ENCODE peak calls at places on chromosomes 13 and 19, in ten cellular contexts. R, T, L, H, O, Q, Y, X, G and I are unnamed samples.

GRCh38 chr19:20664917-20665781 is 3.8 kb upstream of the ZNF626 start:
- DNase-seq in Q (no peak), O (no peak), X (no peak), H (no peak), R (no peak), L (peak; percentile 49), G (no peak), Y (no peak), T (no peak), I (no peak)

GRCh38 chr19:9673912-9674668 is 810 bp downstream of the ZNF562 start:
- DNase-seq in O (peak; percentile 9), G (peak; percentile 1), T (peak; percentile 5), Y (no peak), Q (peak; percentile 27), H (no peak), X (no peak), R (no peak), L (no peak), I (no peak)

GRCh38 chr19:46880440-46880839 is 19.6 kb downstream of the ARHGAP35 start:
- DNase-seq in T (no peak), G (no peak), Y (no peak), L (no peak), Q (no peak), H (no peak), O (no peak), X (no peak), R (no peak), I (no peak)

GRCh38 chr13:52650731-52651130 is 1.9 kb upstream of the SUGT1 start:
- DNase-seq in L (no peak), H (no peak), O (no peak), T (no peak), G (no peak), Q (no peak), Y (no peak), R (no peak), X (no peak), I (no peak)

GRCh38 chr13:23656637-23657036 is 86.4 kb downstream of the TNFRSF19 start:
- DNase-seq in Y (no peak), T (no peak), G (no peak), O (peak; percentile 75), R (peak; percentile 84), L (no peak), X (no peak), Q (no peak), H (no peak), I (no peak)

GRCh38 chr19:6062274-6062673 is 48.0 kb downstream of the RFX2 start:
- DNase-seq in H (no peak), G (no peak), L (peak; percentile 50), Q (no peak), R (no peak), O (peak; percentile 89), X (no peak), T (no peak), Y (no peak), I (peak; percentile 28)

GRCh38 chr13:27300941-27301586 is 30.4 kb downstream of the RASL11A start:
- DNase-seq in O (no peak), T (no peak), H (no peak), X (no peak), Q (no peak), Y (no peak), L (no peak), G (no peak), R (no peak), I (no peak)

GRCh38 chr19:8567522-8568172 is 9.6 kb downstream of the MYO1F start:
- DNase-seq in Y (no peak), R (no peak), G (no peak), O (peak; percentile 72), Q (no peak), L (no peak), T (no peak), H (no peak), X (no peak), I (no peak)

GRCh38 chr19:33332248-33332647 is 29.9 kb upstream of the CEBPA start:
- DNase-seq in L (no peak), H (no peak), Y (peak; percentile 19), R (no peak), Q (no peak), T (no peak), X (no peak), O (peak; percentile 89), G (no peak), I (no peak)

GRCh38 chr13:26370495-26370990 is 116.6 kb downstream of the CDK8 start:
- DNase-seq in Q (no peak), O (no peak), L (no peak), T (no peak), R (peak; percentile 8), G (no peak), H (no peak), Y (no peak), X (no peak), I (no peak)

GRCh38 chr13:59318320-59318930 is 845.3 kb downstream of the DIAPH3 start:
- DNase-seq in L (peak; percentile 54), Y (peak; percentile 71), O (peak; percentile 72), T (peak; percentile 65), R (peak; percentile 16), H (peak; percentile 88), Q (peak; percentile 42), G (peak; percentile 39), X (peak; percentile 18), I (peak; percentile 75)

GRCh38 chr13:36848228-36848982 is 29.4 kb downstream of the RFXAP start:
- DNase-seq in L (no peak), R (no peak), H (no peak), Y (no peak), Q (peak; percentile 6), T (no peak), O (peak; percentile 23), G (no peak), X (no peak), I (no peak)

GRCh38 chr13:21402586-21403307 is 56.4 kb downstream of the ZDHHC20 start:
- DNase-seq in Y (no peak), H (no peak), X (no peak), R (no peak), G (no peak), Q (peak; percentile 14), L (no peak), O (no peak), T (no peak), I (no peak)

GRCh38 chr13:100630564-100630963 is 42.0 kb upstream of the GGACT start:
- DNase-seq in T (peak; percentile 8), G (no peak), L (no peak), X (no peak), R (no peak), Q (no peak), Y (no peak), O (no peak), H (peak; percentile 19), I (no peak)

GRCh38 chr19:37342753-37343152 is 28.1 kb upstream of the ZNF527 start:
- DNase-seq in H (no peak), L (no peak), G (no peak), T (no peak), Q (no peak), X (no peak), Y (no peak), O (no peak), R (no peak), I (no peak)

GRCh38 chr13:26881154-26881553 is 120.6 kb upstream of the GPR12 start:
- DNase-seq in L (no peak), T (no peak), X (no peak), O (no peak), R (peak; percentile 3), G (no peak), Q (no peak), Y (no peak), H (no peak), I (no peak)

GRCh38 chr19:51779703-51780102 is 15.3 kb upstream of the FPR3 start:
- DNase-seq in Y (no peak), R (no peak), G (no peak), L (no peak), T (no peak), X (no peak), Q (no peak), H (no peak), O (no peak), I (no peak)

DNA sequence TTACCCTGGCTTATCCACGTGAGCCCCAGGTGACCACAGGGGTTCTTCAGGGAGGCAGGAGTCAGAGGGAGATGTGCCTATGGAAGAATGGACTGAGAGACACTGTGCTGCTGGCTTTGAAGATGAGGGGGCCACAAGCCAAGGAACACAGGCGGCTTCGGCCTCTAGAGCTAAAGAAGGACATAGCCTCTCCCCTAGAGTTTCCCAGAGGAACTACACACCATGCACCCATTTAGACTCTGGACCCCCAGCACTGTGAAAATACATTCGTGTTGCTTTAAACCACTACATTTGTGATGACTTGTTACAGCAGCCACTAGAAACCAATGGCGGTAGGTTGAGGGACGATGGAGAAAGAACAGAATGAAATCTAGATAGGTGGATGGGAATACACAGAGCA is 13.7 kb upstream of the ATF5 start:
- DNase-seq in T (no peak), R (no peak), Y (no peak), O (no peak), L (no peak), Q (no peak), X (no peak), H (no peak), G (no peak), I (no peak)
- TF ChIP-seq CTCF in T (no peak), R (no peak), Y (no peak), O (no peak), L (no peak), Q (no peak), X (no peak), H (no peak), G (peak; percentile 34), I (no peak)

GRCh38 chr13:80337706-80338105 is 3.2 kb downstream of the SPRY2 start:
- DNase-seq in X (no peak), O (no peak), R (no peak), Y (no peak), G (no peak), L (no peak), H (no peak), Q (no peak), T (no peak), I (no peak)
- TF ChIP-seq CTCF in X (no peak), O (no peak), R (no peak), Y (no peak), G (no peak), L (no peak), H (no peak), Q (no peak), T (no peak), I (no peak)

GRCh38 chr19:12247644-12248222 is 47.0 kb downstream of the ZNF44 start:
- DNase-seq in R (no peak), L (no peak), Y (no peak), Q (no peak), H (no peak), X (no peak), T (no peak), G (no peak), O (no peak), I (no peak)

DNA sequence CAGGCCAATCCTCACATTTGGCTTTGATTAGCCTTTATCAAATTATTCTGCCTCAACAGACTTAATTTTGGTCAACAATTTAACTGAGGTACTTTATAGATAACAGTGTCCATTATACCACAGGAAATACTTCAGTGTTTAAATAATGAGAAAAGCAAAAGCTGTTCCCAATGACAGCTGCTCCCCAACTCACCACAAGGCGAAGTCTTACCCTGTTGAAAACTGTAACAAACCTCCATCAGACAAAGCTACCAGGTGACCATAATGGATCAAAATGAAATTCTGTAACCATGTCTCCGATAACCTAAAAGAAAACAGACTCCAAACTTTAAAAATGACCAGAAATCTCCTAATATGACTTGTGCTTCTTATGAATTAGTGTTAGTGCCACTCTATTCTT is 50.3 kb downstream of the ZNF44 start:
- DNase-seq in L (no peak), R (no peak), H (no peak), O (no peak), Y (no peak), T (no peak), X (no peak), G (no peak), Q (no peak), I (no peak)
- TF ChIP-seq CTCF in L (no peak), R (no peak), H (peak; percentile 37), O (no peak), Y (no peak), T (no peak), X (no peak), G (peak; percentile 44), Q (no peak), I (no peak)

GRCh38 chr19:1956868-1957492 is 16.0 kb downstream of the CSNK1G2 start:
- DNase-seq in L (peak; percentile 66), Y (no peak), R (no peak), O (no peak), T (no peak), G (no peak), Q (no peak), X (no peak), H (no peak), I (no peak)
- TF ChIP-seq CTCF in L (no peak), Y (no peak), R (no peak), O (no peak), T (no peak), G (no peak), Q (no peak), X (no peak), H (no peak), I (no peak)